ENCODE peak calls at places on chromosomes 3 and 15, in four cellular contexts. B is RPMI8226, D is GM20000, C is nucleus accumbens. K is an unnamed sample.

GRCh38 chr3:193842029-193842782 is 249.2 kb downstream of the OPA1 start:
- DNase-seq in B (peak; percentile 84), D (peak; percentile 44), C (no peak), K (no peak)

GRCh38 chr3:168895419-168895818 is 768.1 kb downstream of the MECOM start:
- DNase-seq in B (no peak), D (no peak), C (no peak), K (no peak)

GRCh38 chr3:58164199-58164879 is 46.4 kb downstream of the DNASE1L3 start:
- DNase-seq in B (peak; percentile 47), D (no peak), C (no peak), K (no peak)

GRCh38 chr15:96341465-96342142 is 11.1 kb downstream of the NR2F2 start:
- DNase-seq in B (no peak), D (no peak), C (no peak), K (no peak)

GRCh38 chr3:53996153-53996861 is 104.6 kb upstream of the SELENOK start:
- DNase-seq in B (no peak), D (no peak), C (no peak), K (no peak)

GRCh38 chr3:16618721-16619120 is 13.5 kb upstream of the DAZL start:
- DNase-seq in B (no peak), D (no peak), C (no peak), K (no peak)

GRCh38 chr3:188683032-188683491 is 488.7 kb upstream of the TPRG1 start:
- DNase-seq in B (no peak), D (no peak), C (no peak), K (no peak)

GRCh38 chr3:31813197-31813596 is 167.9 kb downstream of the OSBPL10 start:
- DNase-seq in B (no peak), D (no peak), C (no peak), K (no peak)

GRCh38 chr3:195895900-195896360 is 12.4 kb downstream of the TNK2 start:
- DNase-seq in B (peak; percentile 88), D (peak; percentile 83), C (peak; percentile 74), K (peak; percentile 46)

GRCh38 chr3:63976166-63976861 is 47.0 kb downstream of the PSMD6 start:
- DNase-seq in B (no peak), D (no peak), C (no peak), K (no peak)

GRCh38 chr15:64090527-64090926 is 3.1 kb downstream of the CIAO2A start:
- DNase-seq in B (peak; percentile 80), D (peak; percentile 26), C (no peak), K (no peak)

GRCh38 chr15:31503256-31503655 is 176.6 kb downstream of the KLF13 start:
- DNase-seq in B (no peak), D (no peak), C (no peak), K (no peak)

GRCh38 chr15:90561344-90562244 is 31.9 kb downstream of the CRTC3 start:
- DNase-seq in B (no peak), D (no peak), C (no peak), K (no peak)

GRCh38 chr3:155745795-155746550 is 1.1 kb upstream of the PLCH1 start:
- DNase-seq in B (peak; percentile 20), D (no peak), C (peak; percentile 9), K (no peak)

GRCh38 chr3:71219744-71220638 is 363.5 kb downstream of the FOXP1 start:
- DNase-seq in B (no peak), D (peak; percentile 49), C (no peak), K (peak; percentile 15)

GRCh38 chr15:57427367-57427821 is 51.1 kb downstream of the CGNL1 start:
- DNase-seq in B (peak; percentile 66), D (no peak), C (no peak), K (no peak)

GRCh38 chr3:14379842-14380241 is 22.6 kb upstream of the SLC6A6 start:
- DNase-seq in B (no peak), D (no peak), C (no peak), K (no peak)

GRCh38 chr3:146026547-146026946 is 134.4 kb downstream of the PLOD2 start:
- DNase-seq in B (no peak), D (no peak), C (no peak), K (no peak)

GRCh38 chr3:178968996-178969700 is 102.5 kb downstream of the ZMAT3 start:
- DNase-seq in B (peak; percentile 80), D (peak; percentile 44), C (no peak), K (no peak)

GRCh38 chr3:195184716-195185421 is 86.1 kb downstream of the XXYLT1 start:
- DNase-seq in B (no peak), D (no peak), C (no peak), K (no peak)

GRCh38 chr3:71305246-71306206 is 278.0 kb downstream of the FOXP1 start:
- DNase-seq in B (no peak), D (no peak), C (peak; percentile 10), K (peak; percentile 4)

GRCh38 chr15:73935547-73935946 is 9.3 kb downstream of the LOXL1 start:
- DNase-seq in B (no peak), D (no peak), C (no peak), K (no peak)

GRCh38 chr3:48634661-48635221 is 520 bp downstream of the SLC26A6 start:
- DNase-seq in B (peak; percentile 53), D (peak; percentile 79), C (peak; percentile 40), K (peak; percentile 28)

GRCh38 chr3:49415931-49416601 is 3.8 kb downstream of the TCTA start:
- DNase-seq in B (no peak), D (peak; percentile 45), C (no peak), K (peak; percentile 57)

GRCh38 chr15:35657679-35658201 is 111.8 kb upstream of the DPH6 start:
- DNase-seq in B (no peak), D (no peak), C (no peak), K (no peak)

GRCh38 chr15:92118162-92118935 is 264.8 kb downstream of the SLCO3A1 start:
- DNase-seq in B (no peak), D (no peak), C (no peak), K (no peak)

GRCh38 chr3:115038831-115039230 is 108.3 kb downstream of the ZBTB20 start:
- DNase-seq in B (no peak), D (no peak), C (no peak), K (no peak)

GRCh38 chr3:193085655-193086054 is 155.4 kb upstream of the PLAAT1 start:
- DNase-seq in B (no peak), D (no peak), C (no peak), K (no peak)

GRCh38 chr15:80155001-80155377 is 2.2 kb downstream of the FAH start:
- DNase-seq in B (no peak), D (no peak), C (no peak), K (no peak)

GRCh38 chr3:67819447-67819846 is 165.0 kb upstream of the SUCLG2 start:
- DNase-seq in B (no peak), D (no peak), C (no peak), K (no peak)

GRCh38 chr3:33578325-33579180 is 138.3 kb upstream of the UBP1 start:
- DNase-seq in B (no peak), D (no peak), C (no peak), K (no peak)

GRCh38 chr3:160291290-160291908 is 66.2 kb downstream of the C3orf80 start:
- DNase-seq in B (no peak), D (no peak), C (no peak), K (no peak)

GRCh38 chr3:148379763-148380162 is 317.9 kb upstream of the AGTR1 start:
- DNase-seq in B (peak; percentile 65), D (peak; percentile 11), C (no peak), K (no peak)

GRCh38 chr3:79052054-79052681 is 715.6 kb downstream of the ROBO1 start:
- DNase-seq in B (no peak), D (no peak), C (no peak), K (no peak)

GRCh38 chr3:128413413-128414205 is 53.1 kb downstream of the DNAJB8 start:
- DNase-seq in B (no peak), D (no peak), C (no peak), K (no peak)

GRCh38 chr15:25508369-25509002 is 69.7 kb upstream of the UBE3A start:
- DNase-seq in B (peak; percentile 28), D (peak; percentile 21), C (no peak), K (no peak)

GRCh38 chr3:179653777-179654117 is 907 bp downstream of the USP13 start:
- DNase-seq in B (peak; percentile 61), D (no peak), C (no peak), K (peak; percentile 4)

GRCh38 chr3:131708216-131708615 is 205.4 kb upstream of the MRPL3 start:
- DNase-seq in B (no peak), D (no peak), C (no peak), K (no peak)

K was measured in activated gamma-delta T cell treated with anti-CD3 and anti-CD28 coated beads, Interleukin-2, amount 50 U/mL, for 16 hours.